ENCODE peak calls at places on chromosomes 2 and 18, in four cellular contexts. K is cardiac septum, L is RKO, M is M059J. R is an unnamed sample.

GRCh38 chr2:98883780-98884211 is 52.2 kb downstream of the CRACDL start:
- DNase-seq in K (no peak), L (no peak), M (no peak), R (no peak)

GRCh38 chr18:54351186-54351585 is 6.5 kb downstream of the STARD6 start:
- DNase-seq in K (no peak), L (no peak), M (peak; percentile 39), R (no peak)

GRCh38 chr18:13287372-13287771 is 68.8 kb downstream of the LDLRAD4 start:
- DNase-seq in K (no peak), L (no peak), M (no peak), R (no peak)

GRCh38 chr2:42086500-42086953 is 38.7 kb downstream of the PKDCC start:
- DNase-seq in K (no peak), L (peak; percentile 59), M (peak; percentile 67), R (peak; percentile 71)

GRCh38 chr2:200812122-200813022 is 662 bp downstream of the BZW1 start:
- DNase-seq in K (peak; percentile 88), L (peak; percentile 72), M (peak; percentile 73), R (peak; percentile 45)

GRCh38 chr2:144474017-144474416 is 45.9 kb downstream of the ZEB2 start:
- DNase-seq in K (no peak), L (no peak), M (no peak), R (no peak)

GRCh38 chr2:9789371-9789770 is 53.9 kb upstream of the TAF1B start:
- DNase-seq in K (no peak), L (no peak), M (no peak), R (no peak)

GRCh38 chr2:37507703-37508102 is 163.3 kb downstream of the QPCT start:
- DNase-seq in K (no peak), L (no peak), M (no peak), R (no peak)

GRCh38 chr2:98013407-98014042 is 17.8 kb upstream of the TMEM131 start:
- DNase-seq in K (no peak), L (no peak), M (peak; percentile 58), R (no peak)

GRCh38 chr18:78891185-78891762 is 88.3 kb upstream of the SALL3 start:
- DNase-seq in K (no peak), L (no peak), M (no peak), R (no peak)

GRCh38 chr2:47690132-47690531 is 92.8 kb upstream of the MSH6 start:
- DNase-seq in K (no peak), L (no peak), M (no peak), R (no peak)

GRCh38 chr2:195612515-195613495 is 44.2 kb upstream of the SLC39A10 start:
- DNase-seq in K (no peak), L (no peak), M (peak; percentile 80), R (no peak)

GRCh38 chr2:140589696-140590095 is 1541.1 kb downstream of the LRP1B start:
- DNase-seq in K (no peak), L (no peak), M (no peak), R (no peak)

GRCh38 chr2:126886201-126886905 is 12.3 kb upstream of the TEX51 start:
- DNase-seq in K (peak; percentile 75), L (no peak), M (peak; percentile 26), R (peak; percentile 48)

GRCh38 chr2:227324671-227325055 is 388 bp upstream of the MFF start:
- DNase-seq in K (no peak), L (peak; percentile 42), M (no peak), R (peak; percentile 15)

GRCh38 chr2:55862269-55862668 is 61.3 kb downstream of the EFEMP1 start:
- DNase-seq in K (no peak), L (no peak), M (peak; percentile 79), R (no peak)

GRCh38 chr2:102063948-102064678 is 72.4 kb downstream of the IL1R2 start:
- DNase-seq in K (peak; percentile 92), L (peak; percentile 83), M (peak; percentile 97), R (peak; percentile 87)

GRCh38 chr2:28300921-28301341 is 91.7 kb upstream of the FOSL2 start:
- DNase-seq in K (no peak), L (no peak), M (peak; percentile 69), R (no peak)

GRCh38 chr2:128091691-128092050 is 671 bp downstream of the UGGT1 start:
- DNase-seq in K (no peak), L (peak; percentile 38), M (peak; percentile 40), R (no peak)

GRCh38 chr2:39731546-39731945 is 47.5 kb downstream of the THUMPD2 start:
- DNase-seq in K (no peak), L (no peak), M (peak; percentile 55), R (no peak)

GRCh38 chr2:11738589-11739436 is 7.6 kb upstream of the LPIN1 start:
- DNase-seq in K (no peak), L (peak; percentile 62), M (peak; percentile 90), R (no peak)

GRCh38 chr2:190216829-190217228 is 102.8 kb downstream of the HIBCH start:
- DNase-seq in K (no peak), L (no peak), M (peak; percentile 21), R (no peak)

GRCh38 chr18:46174317-46175039 is 70.3 kb downstream of the HAUS1 start:
- DNase-seq in K (no peak), L (peak; percentile 68), M (peak; percentile 55), R (no peak)

GRCh38 chr2:2847131-2847740 is 516.2 kb upstream of the MYT1L start:
- DNase-seq in K (no peak), L (no peak), M (no peak), R (no peak)

GRCh38 chr2:11499081-11499743 is 33.3 kb upstream of the E2F6 start:
- DNase-seq in K (no peak), L (no peak), M (no peak), R (peak; percentile 19)

GRCh38 chr2:201151127-201152074 is 31.5 kb upstream of the CASP10 start:
- DNase-seq in K (no peak), L (peak; percentile 90), M (peak; percentile 84), R (peak; percentile 92)

GRCh38 chr2:135744761-135745314 is 3.2 kb downstream of the UBXN4 start:
- DNase-seq in K (no peak), L (peak; percentile 71), M (peak; percentile 55), R (peak; percentile 32)

GRCh38 chr2:219127236-219127635 is 33.4 kb downstream of the NHEJ1 start:
- DNase-seq in K (no peak), L (no peak), M (no peak), R (no peak)

GRCh38 chr2:176832086-176832485 is 380.5 kb upstream of the HNRNPA3 start:
- DNase-seq in K (no peak), L (no peak), M (no peak), R (no peak)

GRCh38 chr2:111161971-111162370 is 41.3 kb downstream of the BCL2L11 start:
- DNase-seq in K (no peak), L (no peak), M (no peak), R (no peak)

GRCh38 chr2:112692496-112692911 is 28.3 kb upstream of the NT5DC4 start:
- DNase-seq in K (peak; percentile 87), L (peak; percentile 94), M (peak; percentile 98), R (no peak)

GRCh38 chr2:109612991-109613921 is 510 bp downstream of the SEPTIN10 start:
- DNase-seq in K (peak; percentile 82), L (peak; percentile 70), M (peak; percentile 71), R (no peak)